ENCODE peak calls at places on chromosomes 7 and 10, in ten cellular contexts. B is transverse colon, V is fibroblast of lung, Y is BJ, J is mesothelial cell of epicardium, E is AG09319, Q is upper lobe of right lung, S is upper lobe of left lung, M is BE2C, U is HCT116. D is an unnamed sample.

GRCh38 chr7:129188892-129189660 is 643 bp downstream of the SMO start:
- DNase-seq in U (no peak), J (peak; percentile 58), M (no peak), V (peak; percentile 24), Q (no peak), S (peak; percentile 85), Y (no peak), B (no peak), E (no peak), D (peak; percentile 37)

GRCh38 chr7:76333388-76334101 is 25.2 kb downstream of the YWHAG start:
- DNase-seq in M (no peak), V (peak; percentile 37), J (no peak), U (no peak), Y (no peak), S (no peak), E (no peak), B (peak; percentile 33), Q (peak; percentile 70), D (no peak)

GRCh38 chr7:6026011-6026819 is 5.0 kb upstream of the ANKRD61 start:
- DNase-seq in Q (peak; percentile 86), V (peak; percentile 24), J (no peak), E (no peak), B (peak; percentile 89), U (no peak), S (peak; percentile 52), M (peak; percentile 60), Y (no peak), D (no peak)

GRCh38 chr7:47508389-47509380 is 73.2 kb downstream of the TNS3 start:
- DNase-seq in J (no peak), B (no peak), U (no peak), Q (no peak), S (no peak), V (no peak), M (no peak), E (no peak), Y (no peak), D (no peak)

GRCh38 chr7:149692557-149692982 is 80.8 kb downstream of the ZNF467 start:
- DNase-seq in B (no peak), S (peak; percentile 85), U (no peak), M (no peak), J (no peak), V (no peak), Y (no peak), E (no peak), Q (no peak), D (no peak)

GRCh38 chr10:14549496-14549895 is 218.8 kb upstream of the FRMD4A start:
- DNase-seq in B (no peak), M (no peak), Q (no peak), S (no peak), V (peak; percentile 61), U (no peak), E (no peak), Y (no peak), J (no peak), D (no peak)

GRCh38 chr10:9668411-9668810 is 1349.3 kb upstream of the CELF2 start:
- DNase-seq in U (no peak), Y (no peak), J (no peak), Q (no peak), E (no peak), B (no peak), V (no peak), S (no peak), M (no peak), D (no peak)

GRCh38 chr10:77251297-77252013 is 386.2 kb downstream of the KCNMA1 start:
- DNase-seq in S (no peak), E (no peak), Q (no peak), M (peak; percentile 52), Y (no peak), V (peak; percentile 64), U (peak; percentile 13), B (no peak), J (no peak), D (no peak)

GRCh38 chr7:51027256-51028127 is 244.8 kb upstream of the GRB10 start:
- DNase-seq in M (no peak), Y (no peak), B (no peak), U (no peak), J (no peak), E (no peak), Q (peak; percentile 40), V (no peak), S (peak; percentile 66), D (no peak)

GRCh38 chr10:29057712-29058426 is 231.0 kb upstream of the LYZL1 start:
- DNase-seq in V (peak; percentile 49), U (no peak), S (no peak), J (no peak), Y (no peak), Q (no peak), B (no peak), M (peak; percentile 47), E (no peak), D (no peak)

GRCh38 chr10:56142092-56142728 is 218.8 kb downstream of the ZWINT start:
- DNase-seq in S (no peak), Y (no peak), J (no peak), V (no peak), U (no peak), Q (no peak), B (no peak), M (no peak), E (no peak), D (no peak)

GRCh38 chr7:95509199-95509598 is 23.5 kb downstream of the ASB4 start:
- DNase-seq in M (peak; percentile 47), U (no peak), J (no peak), S (no peak), E (no peak), B (no peak), Y (no peak), V (peak; percentile 70), Q (no peak), D (peak; percentile 21)

GRCh38 chr7:42426163-42426562 is 189.2 kb upstream of the GLI3 start:
- DNase-seq in E (no peak), Y (no peak), S (no peak), J (no peak), U (no peak), B (no peak), Q (no peak), V (peak; percentile 60), M (no peak), D (no peak)

GRCh38 chr7:116165717-116166116 is 44.6 kb upstream of the TES start:
- DNase-seq in U (no peak), V (no peak), Y (no peak), E (no peak), M (no peak), B (no peak), S (no peak), J (no peak), Q (no peak), D (no peak)

GRCh38 chr7:22990588-22990949 is 23.4 kb downstream of the HYCC1 start:
- DNase-seq in S (no peak), E (no peak), J (no peak), U (no peak), Q (no peak), M (no peak), B (no peak), V (peak; percentile 69), Y (no peak), D (no peak)

GRCh38 chr10:129937351-129937751 is 26.7 kb downstream of the EBF3 start:
- DNase-seq in M (no peak), S (peak; percentile 54), U (no peak), B (no peak), Y (no peak), V (no peak), E (no peak), Q (no peak), J (no peak), D (no peak)

GRCh38 chr10:86058964-86059363 is 307.6 kb downstream of the GRID1 start:
- DNase-seq in J (no peak), B (no peak), Q (no peak), V (no peak), U (no peak), E (no peak), S (no peak), Y (no peak), M (no peak), D (no peak)

GRCh38 chr7:1140481-1141104 is 19.4 kb downstream of the ZFAND2A start:
- DNase-seq in S (no peak), E (no peak), M (no peak), B (no peak), V (no peak), Y (no peak), Q (peak; percentile 1), U (no peak), J (no peak), D (no peak)

GRCh38 chr10:100896876-100897461 is 15.8 kb upstream of the SLF2 start:
- DNase-seq in Q (no peak), M (no peak), S (no peak), B (no peak), Y (no peak), E (no peak), J (no peak), U (no peak), V (peak; percentile 23), D (no peak)

GRCh38 chr10:25768167-25768566 is 165.9 kb upstream of the MYO3A start:
- DNase-seq in V (no peak), M (no peak), J (no peak), Y (no peak), Q (no peak), U (no peak), B (no peak), E (no peak), S (no peak), D (no peak)

GRCh38 chr10:60905580-60905979 is 38.4 kb downstream of the RHOBTB1 start:
- DNase-seq in E (no peak), J (no peak), V (peak; percentile 78), S (no peak), M (no peak), Y (no peak), B (peak; percentile 22), U (no peak), Q (no peak), D (no peak)

GRCh38 chr10:12799144-12799543 is 202.4 kb downstream of the CCDC3 start:
- DNase-seq in Y (no peak), M (no peak), E (no peak), V (no peak), B (no peak), S (no peak), J (no peak), U (no peak), Q (no peak), D (no peak)
- TF ChIP-seq CTCF in Y (no peak), M (no peak), E (no peak), V (no peak), B (no peak), S (no peak), J (no peak), U (no peak), Q (no peak), D (no peak)

GRCh38 chr7:33917661-33918060 is 12.3 kb downstream of the BMPER start:
- DNase-seq in U (no peak), E (no peak), S (no peak), M (no peak), Q (no peak), B (no peak), J (no peak), Y (no peak), V (no peak), D (no peak)
- TF ChIP-seq CTCF in U (no peak), E (no peak), S (no peak), M (no peak), Q (no peak), B (no peak), J (no peak), Y (no peak), V (no peak), D (no peak)

GRCh38 chr7:147916573-147916972 is 674.0 kb upstream of the C7orf33 start:
- DNase-seq in V (no peak), J (no peak), Q (no peak), E (no peak), B (no peak), S (no peak), M (no peak), U (no peak), Y (no peak), D (no peak)
- TF ChIP-seq CTCF in V (no peak), J (no peak), Q (no peak), E (no peak), B (no peak), S (no peak), M (no peak), U (no peak), Y (no peak), D (no peak)

GRCh38 chr10:110780704-110781103 is 91.0 kb upstream of the PDCD4 start:
- DNase-seq in Y (no peak), Q (no peak), B (no peak), M (no peak), E (no peak), V (no peak), J (no peak), U (no peak), S (peak; percentile 41), D (no peak)
- TF ChIP-seq CTCF in Y (no peak), Q (no peak), B (no peak), M (no peak), E (no peak), V (no peak), J (no peak), U (no peak), S (no peak), D (no peak)

D was measured in progenitor cell of endocrine pancreas.